ENCODE peak calls at places on chromosomes 16 and 17, in four cellular contexts. One of them, this sample, is unnamed.

GRCh38 chr16:11949527-11949926 is 7.7 kb upstream of the NPIPB2 start:
- DNase-seq in ascending aorta: no peak
- DNase-seq in substantia nigra: no peak
- DNase-seq in SK-N-DZ: peak; percentile 61
- DNase-seq in this sample: peak; percentile 2

GRCh38 chr16:57039148-57039812 is 49.9 kb downstream of the NLRC5 start:
- DNase-seq in ascending aorta: no peak
- DNase-seq in substantia nigra: no peak
- DNase-seq in SK-N-DZ: no peak
- DNase-seq in this sample: no peak

GRCh38 chr17:63930951-63931575 is 1.1 kb downstream of the CD79B start:
- DNase-seq in ascending aorta: peak; percentile 32
- DNase-seq in substantia nigra: no peak
- DNase-seq in SK-N-DZ: no peak
- DNase-seq in this sample: no peak

GRCh38 chr17:55926276-55926995 is 175.6 kb downstream of the PCTP start:
- DNase-seq in ascending aorta: no peak
- DNase-seq in substantia nigra: no peak
- DNase-seq in SK-N-DZ: no peak
- DNase-seq in this sample: no peak

GRCh38 chr17:17682293-17682736 is 1.1 kb downstream of the RAI1 start:
- DNase-seq in ascending aorta: no peak
- DNase-seq in substantia nigra: no peak
- DNase-seq in SK-N-DZ: no peak
- DNase-seq in this sample: peak; percentile 63

GRCh38 chr16:57817680-57818079 is 15.4 kb upstream of the KIFC3 start:
- DNase-seq in ascending aorta: no peak
- DNase-seq in substantia nigra: no peak
- DNase-seq in SK-N-DZ: no peak
- DNase-seq in this sample: no peak

GRCh38 chr16:84641643-84642358 is 6.5 kb upstream of the KLHL36 start:
- DNase-seq in ascending aorta: no peak
- DNase-seq in substantia nigra: no peak
- DNase-seq in SK-N-DZ: no peak
- DNase-seq in this sample: no peak

GRCh38 chr16:56871172-56871593 is 6.2 kb downstream of the SLC12A3 start:
- DNase-seq in ascending aorta: no peak
- DNase-seq in substantia nigra: no peak
- DNase-seq in SK-N-DZ: no peak
- DNase-seq in this sample: no peak

GRCh38 chr17:17365476-17366110 is 62.4 kb downstream of the NT5M start:
- DNase-seq in ascending aorta: no peak
- DNase-seq in substantia nigra: no peak
- DNase-seq in SK-N-DZ: no peak
- DNase-seq in this sample: no peak

GRCh38 chr17:2416010-2416734 is 15.3 kb upstream of the MNT start:
- DNase-seq in ascending aorta: peak; percentile 68
- DNase-seq in substantia nigra: peak; percentile 61
- DNase-seq in SK-N-DZ: peak; percentile 83
- DNase-seq in this sample: peak; percentile 61

GRCh38 chr17:48011405-48012150 is 26.0 kb downstream of the COPZ2 start:
- DNase-seq in ascending aorta: no peak
- DNase-seq in substantia nigra: no peak
- DNase-seq in SK-N-DZ: peak; percentile 90
- DNase-seq in this sample: no peak

GRCh38 chr16:56980792-56981724 is 8.3 kb upstream of the NLRC5 start:
- DNase-seq in ascending aorta: no peak
- DNase-seq in substantia nigra: no peak
- DNase-seq in SK-N-DZ: no peak
- DNase-seq in this sample: no peak

GRCh38 chr16:87603684-87604571 is 1.6 kb downstream of the JPH3 start:
- DNase-seq in ascending aorta: no peak
- DNase-seq in substantia nigra: no peak
- DNase-seq in SK-N-DZ: no peak
- DNase-seq in this sample: no peak

GRCh38 chr17:16419074-16419928 is 3.9 kb downstream of the TRPV2 start:
- DNase-seq in ascending aorta: no peak
- DNase-seq in substantia nigra: no peak
- DNase-seq in SK-N-DZ: peak; percentile 14
- DNase-seq in this sample: no peak

GRCh38 chr16:4489030-4489429 is 12.8 kb downstream of the HMOX2 start:
- DNase-seq in ascending aorta: no peak
- DNase-seq in substantia nigra: no peak
- DNase-seq in SK-N-DZ: no peak
- DNase-seq in this sample: no peak

GRCh38 chr17:77801545-77802332 is 156.8 kb upstream of the TNRC6C start:
- DNase-seq in ascending aorta: no peak
- DNase-seq in substantia nigra: no peak
- DNase-seq in SK-N-DZ: no peak
- DNase-seq in this sample: no peak

GRCh38 chr16:77169650-77170236 is 21.2 kb upstream of the MON1B start:
- DNase-seq in ascending aorta: no peak
- DNase-seq in substantia nigra: no peak
- DNase-seq in SK-N-DZ: peak; percentile 79
- DNase-seq in this sample: no peak

GRCh38 chr16:84611041-84611440 is 6.8 kb downstream of the COTL1 start:
- DNase-seq in ascending aorta: no peak
- DNase-seq in substantia nigra: no peak
- DNase-seq in SK-N-DZ: no peak
- DNase-seq in this sample: no peak

GRCh38 chr16:15434425-15435215 is at the start of gene BMERB1:
- DNase-seq in ascending aorta: peak; percentile 18
- DNase-seq in substantia nigra: peak; percentile 62
- DNase-seq in SK-N-DZ: peak; percentile 86
- DNase-seq in this sample: peak; percentile 66

GRCh38 chr16:30399435-30400186 is 4.4 kb downstream of the ZNF48 start:
- DNase-seq in ascending aorta: no peak
- DNase-seq in substantia nigra: no peak
- DNase-seq in SK-N-DZ: no peak
- DNase-seq in this sample: no peak

GRCh38 chr17:75869282-75870141 is 8.9 kb downstream of the TRIM47 start:
- DNase-seq in ascending aorta: no peak
- DNase-seq in substantia nigra: peak; percentile 72
- DNase-seq in SK-N-DZ: no peak
- DNase-seq in this sample: peak; percentile 76

GRCh38 chr16:85833540-85833914 is 34.0 kb downstream of the COX4I1 start:
- DNase-seq in ascending aorta: no peak
- DNase-seq in substantia nigra: no peak
- DNase-seq in SK-N-DZ: no peak
- DNase-seq in this sample: no peak

GRCh38 chr17:19398301-19399181 is 11.6 kb upstream of the MFAP4 start:
- DNase-seq in ascending aorta: no peak
- DNase-seq in substantia nigra: no peak
- DNase-seq in SK-N-DZ: no peak
- DNase-seq in this sample: no peak

GRCh38 chr17:19719365-19720209 is 3.2 kb upstream of the SLC47A2 start:
- DNase-seq in ascending aorta: no peak
- DNase-seq in substantia nigra: no peak
- DNase-seq in SK-N-DZ: no peak
- DNase-seq in this sample: no peak

GRCh38 chr17:40452074-40452787 is 9.0 kb downstream of the IGFBP4 start:
- DNase-seq in ascending aorta: no peak
- DNase-seq in substantia nigra: no peak
- DNase-seq in SK-N-DZ: no peak
- DNase-seq in this sample: no peak

GRCh38 chr16:12741176-12741575 is 62.5 kb downstream of the CPPED1 start:
- DNase-seq in ascending aorta: no peak
- DNase-seq in substantia nigra: no peak
- DNase-seq in SK-N-DZ: no peak
- DNase-seq in this sample: no peak

GRCh38 chr17:17496189-17497064 is at the start of gene RASD1:
- DNase-seq in ascending aorta: peak; percentile 54
- DNase-seq in substantia nigra: peak; percentile 87
- DNase-seq in SK-N-DZ: peak; percentile 82
- DNase-seq in this sample: peak; percentile 89

GRCh38 chr17:68748381-68748780 is 147.2 kb upstream of the FAM20A start:
- DNase-seq in ascending aorta: no peak
- DNase-seq in substantia nigra: no peak
- DNase-seq in SK-N-DZ: no peak
- DNase-seq in this sample: no peak

GRCh38 chr17:63395075-63395815 is 50.9 kb downstream of the CYB561 start:
- DNase-seq in ascending aorta: no peak
- DNase-seq in substantia nigra: no peak
- DNase-seq in SK-N-DZ: no peak
- DNase-seq in this sample: no peak

GRCh38 chr16:67834242-67834614 is 7.9 kb upstream of the THAP11 start:
- DNase-seq in ascending aorta: no peak
- DNase-seq in substantia nigra: no peak
- DNase-seq in SK-N-DZ: no peak
- DNase-seq in this sample: no peak

GRCh38 chr17:38868095-38868967 is 1.5 kb upstream of the LASP1 start:
- DNase-seq in ascending aorta: no peak
- DNase-seq in substantia nigra: no peak
- DNase-seq in SK-N-DZ: no peak
- DNase-seq in this sample: no peak

GRCh38 chr17:68775338-68775737 is 174.2 kb upstream of the FAM20A start:
- DNase-seq in ascending aorta: no peak
- DNase-seq in substantia nigra: no peak
- DNase-seq in SK-N-DZ: no peak
- DNase-seq in this sample: no peak

GRCh38 chr16:22183901-22184614 is 21.8 kb downstream of the SDR42E2 start:
- DNase-seq in ascending aorta: no peak
- DNase-seq in substantia nigra: no peak
- DNase-seq in SK-N-DZ: peak; percentile 52
- DNase-seq in this sample: no peak

GRCh38 chr17:8611671-8612298 is 18.7 kb downstream of the MYH10 start:
- DNase-seq in ascending aorta: no peak
- DNase-seq in substantia nigra: no peak
- DNase-seq in SK-N-DZ: no peak
- DNase-seq in this sample: no peak

GRCh38 chr17:44733753-44734152 is 25.0 kb upstream of the ADAM11 start:
- DNase-seq in ascending aorta: no peak
- DNase-seq in substantia nigra: no peak
- DNase-seq in SK-N-DZ: no peak
- DNase-seq in this sample: no peak

GRCh38 chr17:27980035-27980434 is 62.4 kb upstream of the NLK start:
- DNase-seq in ascending aorta: no peak
- DNase-seq in substantia nigra: no peak
- DNase-seq in SK-N-DZ: no peak
- DNase-seq in this sample: no peak

This sample was measured in hypothalamus.